ENCODE peak calls at places on chromosomes 13 and 19, in six cellular contexts. C, X, J, N, O and U are unnamed samples.

GRCh38 chr19:11323601-11324078 is 15.8 kb downstream of the RAB3D start:
- DNase-seq in C (no peak), X (no peak), J (no peak), N (no peak), O (no peak), U (no peak)

GRCh38 chr19:49852631-49853126 is 1.7 kb downstream of the PTOV1 start:
- DNase-seq in C (no peak), X (no peak), J (no peak), N (no peak), O (no peak), U (no peak)

GRCh38 chr19:11435833-11436313 is 438 bp downstream of the PRKCSH start:
- DNase-seq in C (no peak), X (no peak), J (no peak), N (no peak), O (peak), U (no peak)

GRCh38 chr13:100815476-100816046 is 141.0 kb upstream of the TMTC4 start:
- DNase-seq in C (no peak), X (peak), J (no peak), N (peak), O (no peak), U (no peak)

GRCh38 chr19:1112254-1113208 is 8.7 kb downstream of the GPX4 start:
- DNase-seq in C (no peak), X (no peak), J (no peak), N (peak), O (no peak), U (no peak)

GRCh38 chr19:7748756-7749155 is 1.4 kb upstream of the CD209 start:
- DNase-seq in C (peak), X (no peak), J (no peak), N (peak), O (no peak), U (peak)

GRCh38 chr13:113888701-113889330 is 24.9 kb upstream of the GAS6 start:
- DNase-seq in C (no peak), X (no peak), J (no peak), N (no peak), O (no peak), U (no peak)

GRCh38 chr13:50400930-50401553 is 385.8 kb downstream of the KCNRG start:
- DNase-seq in C (no peak), X (no peak), J (no peak), N (no peak), O (peak), U (peak)

GRCh38 chr13:76647550-76647949 is 238.7 kb downstream of the KCTD12 start:
- DNase-seq in C (no peak), X (no peak), J (no peak), N (no peak), O (no peak), U (no peak)

GRCh38 chr13:51873837-51874236 is 12.1 kb downstream of the CCDC70 start:
- DNase-seq in C (no peak), X (no peak), J (no peak), N (no peak), O (no peak), U (no peak)

GRCh38 chr19:19305066-19305465 is 15.2 kb downstream of the SUGP1 start:
- DNase-seq in C (no peak), X (no peak), J (no peak), N (no peak), O (no peak), U (no peak)

GRCh38 chr19:47310819-47311218 is 1.2 kb downstream of the C5AR1 start:
- DNase-seq in C (no peak), X (peak), J (no peak), N (no peak), O (no peak), U (peak)

GRCh38 chr13:98842074-98842473 is 89.6 kb upstream of the SLC15A1 start:
- DNase-seq in C (no peak), X (peak), J (no peak), N (no peak), O (no peak), U (no peak)

GRCh38 chr13:26213345-26213744 is 8.8 kb downstream of the RNF6 start:
- DNase-seq in C (no peak), X (no peak), J (no peak), N (no peak), O (no peak), U (no peak)

GRCh38 chr13:26310470-26310869 is 56.5 kb downstream of the CDK8 start:
- DNase-seq in C (no peak), X (no peak), J (no peak), N (no peak), O (no peak), U (no peak)

GRCh38 chr19:42229855-42230331 is 9.8 kb downstream of the ZNF526 start:
- DNase-seq in C (no peak), X (no peak), J (no peak), N (no peak), O (no peak), U (no peak)

GRCh38 chr19:29576761-29577661 is 29.1 kb upstream of the POP4 start:
- DNase-seq in C (no peak), X (no peak), J (no peak), N (peak), O (no peak), U (no peak)

GRCh38 chr19:6262519-6262918 is 17.3 kb downstream of the MLLT1 start:
- DNase-seq in C (no peak), X (no peak), J (no peak), N (no peak), O (no peak), U (no peak)

GRCh38 chr13:70405266-70405665 is 297.0 kb upstream of the KLHL1 start:
- DNase-seq in C (no peak), X (no peak), J (no peak), N (no peak), O (no peak), U (no peak)

GRCh38 chr19:34766386-34766785 is 6.6 kb downstream of the ZNF599 start:
- DNase-seq in C (no peak), X (no peak), J (no peak), N (no peak), O (no peak), U (no peak)

GRCh38 chr13:83577183-83577582 is 305.1 kb downstream of the SLITRK1 start:
- DNase-seq in C (no peak), X (no peak), J (no peak), N (no peak), O (no peak), U (no peak)

GRCh38 chr19:40691421-40692211 is 1.2 kb upstream of the NUMBL start:
- DNase-seq in C (no peak), X (no peak), J (no peak), N (peak), O (no peak), U (no peak)

GRCh38 chr13:30673669-30674521 is 56.2 kb downstream of the USPL1 start:
- DNase-seq in C (peak), X (peak), J (peak), N (peak), O (peak), U (peak)

GRCh38 chr19:49738242-49738641 is 24.9 kb downstream of the TSKS start:
- DNase-seq in C (no peak), X (no peak), J (no peak), N (no peak), O (no peak), U (no peak)

GRCh38 chr13:33194820-33195692 is 90.5 kb downstream of the STARD13 start:
- DNase-seq in C (no peak), X (peak), J (no peak), N (no peak), O (peak), U (no peak)

GRCh38 chr13:49481788-49482187 is 14.0 kb upstream of the PHF11 start:
- DNase-seq in C (no peak), X (no peak), J (no peak), N (no peak), O (no peak), U (no peak)

GRCh38 chr13:32443111-32443510 is 15.2 kb upstream of the N4BP2L1 start:
- DNase-seq in C (no peak), X (no peak), J (no peak), N (no peak), O (no peak), U (no peak)

GRCh38 chr19:46426506-46427162 is 2.1 kb downstream of the PNMA8C start:
- DNase-seq in C (no peak), X (peak), J (peak), N (peak), O (peak), U (peak)

GRCh38 chr19:14089662-14090508 is 666 bp downstream of the SAMD1 start:
- DNase-seq in C (no peak), X (peak), J (peak), N (no peak), O (no peak), U (peak)

GRCh38 chr19:1896508-1896907 is 8.7 kb upstream of the ADAT3 start:
- DNase-seq in C (no peak), X (no peak), J (no peak), N (no peak), O (no peak), U (no peak)

GRCh38 chr19:6039541-6040225 is 61.7 kb upstream of the RANBP3 start:
- DNase-seq in C (no peak), X (no peak), J (no peak), N (no peak), O (no peak), U (no peak)